ENCODE peak calls at places on chromosomes 11 and 22, in seven cellular contexts. B is head of caudate nucleus, S is amygdala, V is lung, L is T-cell, X is kidney, O is SW480. E is an unnamed sample.

GRCh38 chr11:113664981-113665710 is 41.0 kb downstream of the TMPRSS5 start:
- DNase-seq in L (no peak), V (no peak), X (no peak), B (no peak), S (no peak), O (no peak), E (peak)

GRCh38 chr22:37157516-37158289 is 8.0 kb upstream of the IL2RB start:
- DNase-seq in X (peak), L (no peak), S (no peak), V (no peak), O (peak), B (no peak), E (no peak)

GRCh38 chr11:82047200-82047599 is 686.5 kb downstream of the FAM181B start:
- DNase-seq in O (no peak), V (no peak), S (no peak), L (no peak), B (no peak), X (no peak), E (no peak)

GRCh38 chr11:4821021-4821420 is at the start of gene OR51F2:
- DNase-seq in B (no peak), O (no peak), V (no peak), S (no peak), X (no peak), L (no peak), E (no peak)

GRCh38 chr11:110069158-110069737 is 23.9 kb upstream of the ZC3H12C start:
- DNase-seq in L (no peak), B (no peak), S (no peak), X (no peak), O (peak), V (peak), E (peak)

GRCh38 chr11:27451528-27451927 is 21.1 kb downstream of the LGR4 start:
- DNase-seq in V (no peak), B (no peak), L (no peak), S (no peak), X (no peak), O (no peak), E (no peak)

GRCh38 chr22:25546242-25546641 is 18.2 kb upstream of the GRK3 start:
- DNase-seq in B (no peak), V (no peak), L (no peak), O (no peak), S (no peak), X (no peak), E (no peak)

GRCh38 chr11:132336781-132337535 is 966.5 kb downstream of the NTM start:
- DNase-seq in V (no peak), O (no peak), X (no peak), L (no peak), B (no peak), S (no peak), E (no peak)

GRCh38 chr22:33538277-33538885 is 381.9 kb downstream of the LARGE1 start:
- DNase-seq in L (no peak), S (no peak), B (no peak), O (no peak), X (no peak), V (no peak), E (no peak)

GRCh38 chr22:42655693-42656092 is 6.5 kb upstream of the CYB5R3 start:
- DNase-seq in L (no peak), S (no peak), X (no peak), O (peak), V (no peak), B (no peak), E (no peak)

GRCh38 chr11:72004515-72005346 is 6.0 kb downstream of the IL18BP start:
- DNase-seq in S (no peak), O (no peak), L (no peak), V (no peak), X (no peak), B (no peak), E (no peak)

GRCh38 chr11:17508306-17508705 is 31.7 kb upstream of the ABCC8 start:
- DNase-seq in O (peak), B (no peak), L (no peak), X (peak), V (no peak), S (no peak), E (no peak)

GRCh38 chr11:77201991-77202841 is 74.2 kb downstream of the MYO7A start:
- DNase-seq in X (peak), S (no peak), L (no peak), O (no peak), V (no peak), B (no peak), E (no peak)

GRCh38 chr11:104127828-104128227 is 36.1 kb downstream of the PDGFD start:
- DNase-seq in O (no peak), V (no peak), B (no peak), X (no peak), L (no peak), S (no peak), E (no peak)

GRCh38 chr22:17260950-17261349 is 41.7 kb upstream of the ADA2 start:
- DNase-seq in X (no peak), L (no peak), O (no peak), B (no peak), S (no peak), V (no peak), E (no peak)

E was measured in HT-29.